ENCODE peak calls at places on chromosomes 1 and 21, in five cellular contexts. X is AG08396, M is substantia nigra, N is mesenchymal stem cell, B is progenitor cell of endocrine pancreas. P is an unnamed sample.

GRCh38 chr1:101008229-101008628 is 17.4 kb downstream of the DPH5 start:
- DNase-seq in X (no peak), M (no peak), N (no peak), B (no peak), P (no peak)

GRCh38 chr1:85463666-85464496 is 1.1 kb downstream of the DDAH1 start:
- DNase-seq in X (peak; percentile 22), M (no peak), N (peak; percentile 45), B (no peak), P (no peak)

GRCh38 chr1:35111106-35111505 is 31.9 kb downstream of the ZMYM1 start:
- DNase-seq in X (peak; percentile 77), M (no peak), N (peak; percentile 70), B (no peak), P (no peak)

GRCh38 chr1:154206212-154206611 is at the start of gene CFAP141:
- DNase-seq in X (peak; percentile 18), M (no peak), N (peak; percentile 56), B (no peak), P (no peak)

GRCh38 chr1:980602-981395 is 1.1 kb downstream of the PERM1 start:
- DNase-seq in X (no peak), M (no peak), N (no peak), B (no peak), P (no peak)

GRCh38 chr1:94079056-94079990 is 41.6 kb downstream of the ABCA4 start:
- DNase-seq in X (no peak), M (no peak), N (peak; percentile 30), B (no peak), P (no peak)

GRCh38 chr1:67749844-67750689 is 65.1 kb downstream of the GADD45A start:
- DNase-seq in X (peak; percentile 51), M (peak; percentile 13), N (peak; percentile 92), B (no peak), P (no peak)

GRCh38 chr1:175208773-175209492 is 16.4 kb upstream of the KIAA0040 start:
- DNase-seq in X (no peak), M (no peak), N (no peak), B (no peak), P (no peak)

GRCh38 chr1:170675825-170676224 is 11.9 kb downstream of the PRRX1 start:
- DNase-seq in X (no peak), M (no peak), N (no peak), B (no peak), P (no peak)

GRCh38 chr1:209116705-209117104 is 466.8 kb upstream of the CAMK1G start:
- DNase-seq in X (no peak), M (no peak), N (no peak), B (no peak), P (no peak)

GRCh38 chr21:16309250-16309971 is 579.6 kb downstream of the USP25 start:
- DNase-seq in X (no peak), M (no peak), N (no peak), B (no peak), P (no peak)

GRCh38 chr1:59138402-59138801 is 158.5 kb upstream of the FGGY start:
- DNase-seq in X (no peak), M (no peak), N (no peak), B (no peak), P (no peak)

GRCh38 chr1:68254667-68255226 is 22.4 kb upstream of the WLS start:
- DNase-seq in X (no peak), M (no peak), N (no peak), B (no peak), P (no peak)

GRCh38 chr1:26574018-26574417 is 44.5 kb downstream of the RPS6KA1 start:
- DNase-seq in X (no peak), M (no peak), N (no peak), B (no peak), P (no peak)

GRCh38 chr1:39540504-39541031 is 36.0 kb downstream of the PABPC4 start:
- DNase-seq in X (peak; percentile 49), M (peak; percentile 73), N (peak; percentile 87), B (no peak), P (peak; percentile 95)

GRCh38 chr21:34599534-34600101 is 15.3 kb downstream of the RCAN1 start:
- DNase-seq in X (no peak), M (no peak), N (peak; percentile 18), B (no peak), P (no peak)

GRCh38 chr1:74908131-74908530 is 175.2 kb downstream of the TYW3 start:
- DNase-seq in X (no peak), M (no peak), N (no peak), B (no peak), P (no peak)

GRCh38 chr1:246577720-246578106 is 11.5 kb downstream of the CNST start:
- DNase-seq in X (no peak), M (no peak), N (no peak), B (no peak), P (no peak)

GRCh38 chr1:150928286-150928685 is 2.1 kb downstream of the SETDB1 start:
- DNase-seq in X (no peak), M (no peak), N (no peak), B (no peak), P (no peak)

GRCh38 chr1:220908757-220909156 is 29.5 kb downstream of the HLX start:
- DNase-seq in X (peak; percentile 35), M (no peak), N (peak; percentile 35), B (no peak), P (no peak)

GRCh38 chr1:91603409-91603808 is 102.8 kb downstream of the CDC7 start:
- DNase-seq in X (no peak), M (no peak), N (no peak), B (no peak), P (no peak)

GRCh38 chr1:117290855-117291254 is 76.4 kb upstream of the MAN1A2 start:
- DNase-seq in X (no peak), M (no peak), N (no peak), B (no peak), P (no peak)

GRCh38 chr1:152679454-152679853 is 4.4 kb downstream of the LCE2C start:
- DNase-seq in X (no peak), M (no peak), N (no peak), B (no peak), P (no peak)

GRCh38 chr1:119409731-119410130 is 5.2 kb upstream of the HSD3B2 start:
- DNase-seq in X (no peak), M (no peak), N (no peak), B (no peak), P (no peak)

GRCh38 chr1:958823-959729 is at the start of gene NOC2L:
- DNase-seq in X (peak; percentile 97), M (peak; percentile 89), N (peak; percentile 86), B (peak; percentile 94), P (peak; percentile 98)

GRCh38 chr1:151482017-151482416 is 22.7 kb upstream of the POGZ start:
- DNase-seq in X (no peak), M (no peak), N (no peak), B (no peak), P (no peak)

GRCh38 chr1:183209533-183210158 is 23.6 kb downstream of the LAMC2 start:
- DNase-seq in X (peak; percentile 83), M (no peak), N (peak; percentile 87), B (no peak), P (no peak)

GRCh38 chr21:25790122-25790951 is 55.6 kb downstream of the GABPA start:
- DNase-seq in X (peak; percentile 27), M (no peak), N (peak; percentile 47), B (no peak), P (no peak)

GRCh38 chr1:44500181-44501021 is 95.3 kb downstream of the RNF220 start:
- DNase-seq in X (no peak), M (peak; percentile 74), N (peak; percentile 30), B (no peak), P (peak; percentile 62)

GRCh38 chr1:1360511-1361169 is 2.3 kb upstream of the MXRA8 start:
- DNase-seq in X (peak; percentile 95), M (peak; percentile 47), N (peak; percentile 94), B (peak; percentile 8), P (no peak)

GRCh38 chr1:201622824-201623223 is 83.9 kb downstream of the NAV1 start:
- DNase-seq in X (no peak), M (no peak), N (no peak), B (no peak), P (no peak)

GRCh38 chr1:200039849-200040479 is 12.5 kb downstream of the NR5A2 start:
- DNase-seq in X (no peak), M (no peak), N (no peak), B (no peak), P (no peak)

P was measured in posterior cingulate gyrus.